ENCODE peak calls at places on chromosomes 2 and 18, in seven cellular contexts. H is stomach, T is retina, F is HEK293T, L is GM13976, B is cardiac fibroblast, Q is ascending aorta. P is an unnamed sample.

GRCh38 chr2:230865324-230865765 is 603 bp downstream of the ITM2C start:
- DNase-seq in H (no peak), T (no peak), F (no peak), L (no peak), B (peak), Q (no peak), P (no peak)

GRCh38 chr2:127479219-127479825 is 47.0 kb downstream of the IWS1 start:
- DNase-seq in H (no peak), T (peak), F (peak), L (peak), B (peak), Q (no peak), P (no peak)

GRCh38 chr2:159285929-159286708 is at the start of gene WDSUB1:
- DNase-seq in H (peak), T (peak), F (peak), L (peak), B (peak), Q (no peak), P (no peak)

GRCh38 chr2:119746836-119747235 is 12.9 kb upstream of the PTPN4 start:
- DNase-seq in H (no peak), T (no peak), F (no peak), L (no peak), B (no peak), Q (no peak), P (no peak)

GRCh38 chr18:75343389-75343788 is 84.1 kb downstream of the SMIM21 start:
- DNase-seq in H (no peak), T (no peak), F (no peak), L (no peak), B (no peak), Q (no peak), P (no peak)

GRCh38 chr18:39721712-39722111 is 2156.1 kb upstream of the CELF4 start:
- DNase-seq in H (no peak), T (no peak), F (no peak), L (no peak), B (no peak), Q (no peak), P (no peak)

GRCh38 chr2:211387734-211388133 is 831.3 kb downstream of the CPS1 start:
- DNase-seq in H (no peak), T (no peak), F (no peak), L (no peak), B (no peak), Q (no peak), P (no peak)

GRCh38 chr2:69372767-69373166 is 14.3 kb downstream of the GFPT1 start:
- DNase-seq in H (no peak), T (no peak), F (no peak), L (no peak), B (no peak), Q (no peak), P (no peak)

GRCh38 chr2:101057051-101057933 is 55.2 kb downstream of the RPL31 start:
- DNase-seq in H (no peak), T (no peak), F (no peak), L (no peak), B (no peak), Q (no peak), P (no peak)

GRCh38 chr2:28463893-28464292 is 32.0 kb upstream of the PLB1 start:
- DNase-seq in H (no peak), T (no peak), F (no peak), L (no peak), B (peak), Q (no peak), P (no peak)

P was measured in AG04449.